ENCODE peak calls at places on chromosome 20, in six cellular contexts. I, D, C, W, S and T are unnamed samples.

GRCh38 chr20:12030470-12030869 is 112.8 kb downstream of the BTBD3 start:
- DNase-seq in I (no peak), D (no peak), C (no peak), W (no peak), S (no peak), T (no peak)

GRCh38 chr20:3786126-3786484 is 435 bp downstream of the CENPB start:
- DNase-seq in I (no peak), D (peak), C (peak), W (no peak), S (peak), T (peak)

GRCh38 chr20:48638546-48638945 is 189.3 kb downstream of the PREX1 start:
- DNase-seq in I (no peak), D (no peak), C (peak), W (no peak), S (no peak), T (peak)

GRCh38 chr20:8718214-8718613 is 350.7 kb upstream of the PLCB4 start:
- DNase-seq in I (no peak), D (no peak), C (no peak), W (no peak), S (no peak), T (no peak)

GRCh38 chr20:38165089-38165965 is at the start of gene TGM2:
- DNase-seq in I (peak), D (peak), C (peak), W (peak), S (peak), T (peak)

GRCh38 chr20:52619101-52619500 is 353.1 kb upstream of the TSHZ2 start:
- DNase-seq in I (no peak), D (no peak), C (no peak), W (no peak), S (no peak), T (no peak)

GRCh38 chr20:38466171-38466570 is 6.5 kb upstream of the RALGAPB start:
- DNase-seq in I (no peak), D (no peak), C (no peak), W (no peak), S (no peak), T (no peak)

GRCh38 chr20:14860410-14860814 is 523.0 kb upstream of the FLRT3 start:
- DNase-seq in I (peak), D (peak), C (no peak), W (peak), S (peak), T (no peak)

GRCh38 chr20:33894798-33895197 is 83.7 kb downstream of the CHMP4B start:
- DNase-seq in I (no peak), D (no peak), C (no peak), W (no peak), S (no peak), T (peak)

GRCh38 chr20:50895111-50895830 is 36.0 kb downstream of the ADNP start:
- DNase-seq in I (no peak), D (no peak), C (peak), W (no peak), S (no peak), T (peak)

GRCh38 chr20:30599990-30600389 is 657.5 kb upstream of the DEFB115 start:
- DNase-seq in I (no peak), D (no peak), C (no peak), W (no peak), S (no peak), T (no peak)

GRCh38 chr20:5848711-5849505 is 98.7 kb downstream of the SHLD1 start:
- DNase-seq in I (no peak), D (no peak), C (peak), W (no peak), S (no peak), T (peak)

GRCh38 chr20:4951299-4951698 is 50.0 kb downstream of the SLC23A2 start:
- DNase-seq in I (no peak), D (peak), C (peak), W (no peak), S (no peak), T (peak)

GRCh38 chr20:8874437-8874836 is 194.4 kb upstream of the PLCB4 start:
- DNase-seq in I (no peak), D (no peak), C (no peak), W (no peak), S (no peak), T (no peak)

GRCh38 chr20:37377346-37378081 is 31.6 kb downstream of the SRC start:
- DNase-seq in I (no peak), D (no peak), C (no peak), W (no peak), S (no peak), T (no peak)

DNA sequence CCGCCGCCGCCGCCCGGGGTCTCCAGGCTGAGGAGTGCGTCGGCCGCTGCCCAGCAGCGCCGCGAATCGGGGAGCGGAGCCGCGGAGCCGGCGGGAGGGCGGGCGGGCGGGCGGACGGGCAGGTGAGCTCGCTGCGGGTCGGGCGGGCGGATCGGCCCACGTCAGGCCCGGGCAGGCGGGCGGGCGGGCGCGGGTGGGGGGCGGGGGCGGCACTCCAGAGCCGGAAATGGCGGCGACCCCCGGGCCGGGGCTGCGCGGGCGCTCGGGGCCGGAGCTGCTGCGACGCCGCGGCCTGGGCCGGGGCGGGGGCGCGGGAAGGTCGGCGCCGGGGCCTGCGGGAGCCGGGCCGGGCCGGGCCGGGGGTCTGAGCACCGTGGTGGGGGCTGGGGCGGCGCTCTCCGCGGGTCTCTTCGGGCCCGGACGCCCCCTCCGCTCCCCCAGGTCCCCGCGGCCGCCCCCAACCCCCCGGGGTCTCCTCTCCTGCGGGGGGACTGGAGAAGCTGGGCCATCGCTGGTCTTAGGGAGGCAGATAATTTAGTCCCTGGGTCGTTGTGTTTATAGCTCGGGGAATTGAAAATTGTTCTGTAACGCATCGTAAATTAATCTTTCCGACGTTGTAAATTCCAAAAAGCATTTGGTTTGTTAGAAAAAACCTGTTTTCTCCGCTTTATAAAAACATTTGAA is 418 bp downstream of the DNAJC5 start:
- DNase-seq in I (no peak), D (no peak), C (no peak), W (no peak), S (peak), T (no peak)
- H2BK15ac ChIP-seq in I (no peak), D (no peak), C (no peak), W (no peak), S (no peak), T (no peak)

DNA sequence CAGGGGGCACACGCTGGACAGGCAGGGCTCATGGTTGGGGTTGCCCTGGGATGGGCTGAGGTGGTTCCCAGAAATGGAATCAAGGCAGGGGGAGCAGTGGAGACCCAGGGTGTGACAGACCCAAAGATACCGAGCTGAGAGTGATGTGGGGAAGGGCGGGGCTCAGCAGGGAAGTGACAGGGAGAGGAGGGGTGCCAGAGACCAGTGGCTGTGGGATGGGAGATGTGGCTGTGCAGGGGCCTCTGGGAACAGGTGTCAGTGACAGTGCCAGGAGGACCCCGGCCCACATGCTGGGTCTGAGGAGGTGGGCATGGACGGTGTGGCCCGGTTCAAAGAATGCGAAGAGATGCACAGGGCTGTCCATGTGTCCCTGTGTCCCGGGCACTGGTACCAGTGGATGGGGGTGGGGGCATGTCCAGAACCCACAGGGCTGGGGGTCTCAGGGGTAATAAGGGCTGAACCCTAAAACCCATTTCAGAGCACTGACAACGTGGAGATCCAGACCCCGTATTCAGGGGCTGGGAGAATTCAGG is 1.0 kb downstream of the CABLES2 start:
- DNase-seq in I (no peak), D (no peak), C (no peak), W (no peak), S (no peak), T (no peak)
- H2BK15ac ChIP-seq in I (no peak), D (no peak), C (no peak), W (no peak), S (no peak), T (no peak)

DNA sequence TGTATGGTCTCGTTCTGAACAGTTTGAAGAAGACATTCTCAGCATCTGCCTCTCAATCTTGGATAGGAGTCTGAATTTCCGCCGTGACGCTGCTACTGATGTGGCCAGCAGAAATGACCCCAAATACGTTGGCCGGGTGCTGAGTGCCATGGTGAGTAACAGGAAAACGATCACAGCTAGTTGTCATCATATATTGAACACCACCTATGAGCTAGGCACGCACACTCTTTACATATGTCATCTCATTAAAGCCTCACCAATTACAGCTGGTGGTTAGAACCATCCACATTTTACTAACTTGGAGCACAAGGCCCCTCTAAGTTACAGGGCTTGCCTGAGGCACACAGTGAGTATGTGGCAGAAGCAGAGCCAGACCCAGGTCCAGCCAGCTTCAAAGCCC is 17.1 kb downstream of the TGM3 start:
- DNase-seq in I (no peak), D (no peak), C (no peak), W (no peak), S (no peak), T (no peak)
- H2BK15ac ChIP-seq in I (no peak), D (no peak), C (no peak), W (no peak), S (no peak), T (no peak)

GRCh38 chr20:368915-369314 is 11.6 kb upstream of the TRIB3 start:
- DNase-seq in I (no peak), D (no peak), C (no peak), W (no peak), S (no peak), T (no peak)

GRCh38 chr20:370151-370600 is 10.4 kb upstream of the TRIB3 start:
- DNase-seq in I (no peak), D (no peak), C (no peak), W (no peak), S (no peak), T (peak)

GRCh38 chr20:370977-371754 is 9.4 kb upstream of the TRIB3 start:
- DNase-seq in I (no peak), D (no peak), C (no peak), W (no peak), S (no peak), T (no peak)

GRCh38 chr20:373171-373890 is 7.2 kb upstream of the TRIB3 start:
- DNase-seq in I (peak), D (peak), C (peak), W (no peak), S (no peak), T (peak)

DNA sequence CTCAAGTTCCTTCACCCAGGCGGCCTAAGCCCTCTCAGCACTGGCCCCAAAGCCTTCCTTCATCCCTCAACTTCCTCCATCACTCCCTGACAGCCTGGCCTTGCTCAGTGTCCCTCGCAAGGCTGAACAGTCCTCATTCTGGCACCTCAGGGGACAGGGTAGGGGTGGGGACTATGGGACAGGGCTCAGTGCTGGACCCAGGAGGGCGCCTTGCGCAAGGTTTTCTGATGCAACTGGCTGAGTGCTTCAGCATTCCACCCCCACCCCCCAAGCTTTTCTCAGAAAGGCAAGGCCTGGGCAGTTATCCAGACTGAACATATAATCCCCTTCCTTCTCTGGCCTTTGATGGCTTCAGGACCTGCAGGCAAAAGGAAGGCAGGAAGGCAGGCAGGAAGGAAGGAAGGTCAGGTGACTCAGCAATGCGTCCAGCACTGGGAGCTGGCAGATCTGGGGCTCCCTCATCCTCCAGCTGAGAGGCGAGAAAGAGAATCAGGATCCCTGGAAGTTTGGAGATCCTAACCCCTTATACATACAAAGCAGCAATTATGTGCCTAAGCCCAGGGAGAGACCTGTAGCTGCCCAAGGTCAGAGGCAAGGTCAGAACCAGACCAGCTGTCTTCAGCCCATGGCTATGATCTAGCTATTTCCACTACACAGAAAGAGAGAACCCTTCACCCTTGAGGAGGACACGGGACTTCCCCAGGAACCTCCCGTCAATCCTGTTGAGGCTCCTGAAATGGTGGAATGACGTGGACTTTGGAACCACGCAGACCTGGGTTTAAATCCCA is 8.6 kb upstream of the TRIB3 start:
- DNase-seq in I (no peak), D (peak), C (peak), W (no peak), S (no peak), T (peak)
- H2BK15ac ChIP-seq in I (no peak), D (no peak), C (peak), W (no peak), S (peak), T (peak)